ENCODE peak calls at places on chromosomes 4 and X, in eight cellular contexts. One of them, this sample, is unnamed. For H3K4me1 and H3K27me3, the result is how much of the 10 kb centered on the place peaks cover.

GRCh38 chr4:95294291-95294690 is 254.5 kb downstream of the UNC5C start:
- DNase-seq in heart right ventricle: no peak
- DNase-seq in naive thymus-derived CD4-positive, alpha-beta T cell: no peak
- DNase-seq in breast epithelium: no peak
- DNase-seq in lower lobe of right lung: no peak
- DNase-seq in tibial nerve: no peak
- DNase-seq in cardiac muscle cell: no peak
- DNase-seq in PC-3: no peak
- DNase-seq in this sample: no peak

GRCh38 chr4:74166135-74166534 is 8.2 kb downstream of the MTHFD2L start:
- DNase-seq in heart right ventricle: no peak
- DNase-seq in naive thymus-derived CD4-positive, alpha-beta T cell: no peak
- DNase-seq in breast epithelium: no peak
- DNase-seq in lower lobe of right lung: no peak
- DNase-seq in tibial nerve: no peak
- DNase-seq in cardiac muscle cell: no peak
- DNase-seq in PC-3: no peak
- DNase-seq in this sample: no peak

GRCh38 chrX:101595739-101596419 is 21.9 kb downstream of the ARMCX6 start:
- DNase-seq in heart right ventricle: no peak
- DNase-seq in naive thymus-derived CD4-positive, alpha-beta T cell: no peak
- DNase-seq in breast epithelium: no peak
- DNase-seq in lower lobe of right lung: no peak
- DNase-seq in tibial nerve: no peak
- DNase-seq in cardiac muscle cell: peak
- DNase-seq in PC-3: peak
- DNase-seq in this sample: peak

GRCh38 chr4:183940807-183941310 is 35.8 kb downstream of the STOX2 start:
- DNase-seq in heart right ventricle: no peak
- DNase-seq in naive thymus-derived CD4-positive, alpha-beta T cell: no peak
- DNase-seq in breast epithelium: no peak
- DNase-seq in lower lobe of right lung: no peak
- DNase-seq in tibial nerve: no peak
- DNase-seq in cardiac muscle cell: no peak
- DNase-seq in PC-3: no peak
- DNase-seq in this sample: no peak

GRCh38 chr4:122621010-122621616 is at the start of gene IL21:
- DNase-seq in heart right ventricle: no peak
- DNase-seq in naive thymus-derived CD4-positive, alpha-beta T cell: no peak
- DNase-seq in breast epithelium: no peak
- DNase-seq in lower lobe of right lung: no peak
- DNase-seq in tibial nerve: no peak
- DNase-seq in cardiac muscle cell: no peak
- DNase-seq in PC-3: no peak
- DNase-seq in this sample: no peak

GRCh38 chr4:57214654-57215411 is 104.6 kb upstream of the IGFBP7 start:
- DNase-seq in heart right ventricle: no peak
- DNase-seq in naive thymus-derived CD4-positive, alpha-beta T cell: no peak
- DNase-seq in breast epithelium: no peak
- DNase-seq in lower lobe of right lung: no peak
- DNase-seq in tibial nerve: no peak
- DNase-seq in cardiac muscle cell: no peak
- DNase-seq in PC-3: peak
- DNase-seq in this sample: no peak

GRCh38 chrX:28625223-28625622 is 38.0 kb downstream of the IL1RAPL1 start:
- DNase-seq in heart right ventricle: no peak
- DNase-seq in naive thymus-derived CD4-positive, alpha-beta T cell: no peak
- DNase-seq in breast epithelium: no peak
- DNase-seq in lower lobe of right lung: no peak
- DNase-seq in tibial nerve: no peak
- DNase-seq in cardiac muscle cell: no peak
- DNase-seq in PC-3: no peak
- DNase-seq in this sample: peak

GRCh38 chr4:186486172-186486571 is 69.2 kb downstream of the MTNR1A start:
- DNase-seq in heart right ventricle: no peak
- DNase-seq in naive thymus-derived CD4-positive, alpha-beta T cell: no peak
- DNase-seq in breast epithelium: no peak
- DNase-seq in lower lobe of right lung: no peak
- DNase-seq in tibial nerve: no peak
- DNase-seq in cardiac muscle cell: peak
- DNase-seq in PC-3: no peak
- DNase-seq in this sample: no peak

GRCh38 chrX:13476384-13476783 is 93.0 kb upstream of the EGFL6 start:
- DNase-seq in heart right ventricle: no peak
- DNase-seq in naive thymus-derived CD4-positive, alpha-beta T cell: no peak
- DNase-seq in breast epithelium: no peak
- DNase-seq in lower lobe of right lung: no peak
- DNase-seq in tibial nerve: no peak
- DNase-seq in cardiac muscle cell: no peak
- DNase-seq in PC-3: no peak
- DNase-seq in this sample: no peak

GRCh38 chr4:52976523-52977230 is 114.6 kb downstream of the RASL11B start:
- DNase-seq in heart right ventricle: no peak
- DNase-seq in naive thymus-derived CD4-positive, alpha-beta T cell: no peak
- DNase-seq in breast epithelium: no peak
- DNase-seq in lower lobe of right lung: no peak
- DNase-seq in tibial nerve: no peak
- DNase-seq in cardiac muscle cell: no peak
- DNase-seq in PC-3: no peak
- DNase-seq in this sample: no peak

GRCh38 chr4:107719927-107720722 is at the start of gene PAPSS1:
- DNase-seq in heart right ventricle: peak
- DNase-seq in naive thymus-derived CD4-positive, alpha-beta T cell: peak
- DNase-seq in breast epithelium: peak
- DNase-seq in lower lobe of right lung: peak
- DNase-seq in tibial nerve: peak
- DNase-seq in cardiac muscle cell: peak
- DNase-seq in PC-3: peak
- DNase-seq in this sample: peak
- H3K4me1 ChIP-seq in heart right ventricle: under half
- H3K4me1 ChIP-seq in naive thymus-derived CD4-positive, alpha-beta T cell: under half
- H3K4me1 ChIP-seq in breast epithelium: under half
- H3K4me1 ChIP-seq in lower lobe of right lung: under half
- H3K4me1 ChIP-seq in tibial nerve: under half
- H3K4me1 ChIP-seq in cardiac muscle cell: under half
- H3K4me1 ChIP-seq in PC-3: under half
- H3K4me1 ChIP-seq in this sample: under half

GRCh38 chr4:4865705-4866123 is 6.2 kb downstream of the MSX1 start:
- DNase-seq in heart right ventricle: no peak
- DNase-seq in naive thymus-derived CD4-positive, alpha-beta T cell: no peak
- DNase-seq in breast epithelium: no peak
- DNase-seq in lower lobe of right lung: no peak
- DNase-seq in tibial nerve: no peak
- DNase-seq in cardiac muscle cell: no peak
- DNase-seq in PC-3: no peak
- DNase-seq in this sample: no peak

GRCh38 chr4:4866124-4866832 is 6.8 kb downstream of the MSX1 start:
- DNase-seq in heart right ventricle: no peak
- DNase-seq in naive thymus-derived CD4-positive, alpha-beta T cell: no peak
- DNase-seq in breast epithelium: no peak
- DNase-seq in lower lobe of right lung: no peak
- DNase-seq in tibial nerve: no peak
- DNase-seq in cardiac muscle cell: peak
- DNase-seq in PC-3: no peak
- DNase-seq in this sample: no peak

GRCh38 chr4:4867745-4868505 is 8.5 kb downstream of the MSX1 start:
- DNase-seq in heart right ventricle: no peak
- DNase-seq in naive thymus-derived CD4-positive, alpha-beta T cell: no peak
- DNase-seq in breast epithelium: no peak
- DNase-seq in lower lobe of right lung: no peak
- DNase-seq in tibial nerve: no peak
- DNase-seq in cardiac muscle cell: no peak
- DNase-seq in PC-3: no peak
- DNase-seq in this sample: no peak

GRCh38 chr4:4868506-4869379 is 9.3 kb downstream of the MSX1 start:
- DNase-seq in heart right ventricle: no peak
- DNase-seq in naive thymus-derived CD4-positive, alpha-beta T cell: no peak
- DNase-seq in breast epithelium: no peak
- DNase-seq in lower lobe of right lung: no peak
- DNase-seq in tibial nerve: no peak
- DNase-seq in cardiac muscle cell: no peak
- DNase-seq in PC-3: no peak
- DNase-seq in this sample: no peak

GRCh38 chr4:4866833-4867744 is 7.6 kb downstream of the MSX1 start:
- DNase-seq in heart right ventricle: peak
- DNase-seq in naive thymus-derived CD4-positive, alpha-beta T cell: no peak
- DNase-seq in breast epithelium: no peak
- DNase-seq in lower lobe of right lung: no peak
- DNase-seq in tibial nerve: no peak
- DNase-seq in cardiac muscle cell: peak
- DNase-seq in PC-3: no peak
- DNase-seq in this sample: no peak
- H3K27me3 ChIP-seq in heart right ventricle: half or more
- H3K27me3 ChIP-seq in naive thymus-derived CD4-positive, alpha-beta T cell: under half
- H3K27me3 ChIP-seq in breast epithelium: under half
- H3K27me3 ChIP-seq in lower lobe of right lung: half or more
- H3K27me3 ChIP-seq in tibial nerve: half or more
- H3K27me3 ChIP-seq in cardiac muscle cell: half or more
- H3K27me3 ChIP-seq in PC-3: under half
- H3K27me3 ChIP-seq in this sample: under half

DNA sequence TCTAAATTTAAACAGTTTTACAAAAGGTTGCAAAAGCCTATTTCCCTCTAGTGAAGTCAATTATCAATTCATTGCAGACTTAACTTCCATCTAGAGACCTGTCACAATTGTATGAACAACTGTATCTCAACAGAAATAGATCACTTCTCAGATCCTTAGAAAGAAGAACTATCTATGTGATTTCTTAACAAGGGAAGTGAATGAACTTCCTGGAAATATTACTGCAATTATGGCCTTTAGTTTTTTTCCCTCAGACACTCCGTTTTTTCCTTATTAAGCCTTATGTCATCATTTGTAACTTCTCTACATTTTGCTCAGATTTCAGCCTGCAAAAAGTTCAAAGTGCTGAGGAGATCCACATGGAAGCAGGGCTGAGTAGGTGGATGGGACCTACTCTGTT is 112.1 kb downstream of the NYX start:
- DNase-seq in heart right ventricle: no peak
- DNase-seq in naive thymus-derived CD4-positive, alpha-beta T cell: no peak
- DNase-seq in breast epithelium: no peak
- DNase-seq in lower lobe of right lung: no peak
- DNase-seq in tibial nerve: no peak
- DNase-seq in cardiac muscle cell: no peak
- DNase-seq in PC-3: no peak
- DNase-seq in this sample: no peak
- H3K4me3 ChIP-seq in heart right ventricle: no peak
- H3K4me3 ChIP-seq in naive thymus-derived CD4-positive, alpha-beta T cell: no peak
- H3K4me3 ChIP-seq in breast epithelium: no peak
- H3K4me3 ChIP-seq in lower lobe of right lung: no peak
- H3K4me3 ChIP-seq in tibial nerve: no peak
- H3K4me3 ChIP-seq in cardiac muscle cell: no peak
- H3K4me3 ChIP-seq in PC-3: no peak
- H3K4me3 ChIP-seq in this sample: no peak

DNA sequence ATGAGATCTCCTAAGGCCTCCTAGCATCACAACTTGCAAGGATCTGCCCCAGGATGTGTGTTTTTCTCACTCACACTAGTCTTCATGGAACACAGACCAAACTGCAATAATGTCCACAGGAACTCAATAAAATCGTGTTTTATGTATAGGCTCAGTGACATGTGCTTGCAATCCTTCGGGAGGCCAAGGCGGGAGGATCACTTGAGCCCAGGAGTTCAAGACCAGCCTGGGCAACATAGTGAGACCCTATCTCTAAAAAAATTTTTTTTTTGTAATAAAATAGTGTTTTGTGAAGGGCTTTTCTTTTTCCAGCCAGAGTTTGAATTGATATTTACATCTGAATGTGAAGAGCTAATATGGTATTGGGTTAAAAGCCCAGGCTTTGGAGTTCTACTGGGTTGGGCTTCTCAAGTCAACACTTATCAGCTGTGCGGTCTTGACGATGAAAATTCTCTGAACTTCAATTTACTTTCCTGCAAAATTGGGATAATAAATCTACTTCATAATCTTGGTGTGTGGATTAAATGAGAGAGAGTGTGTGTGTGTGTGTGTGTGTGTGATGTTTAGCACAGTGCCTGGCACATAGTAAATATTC is 38.7 kb upstream of the SETD7 start:
- DNase-seq in heart right ventricle: no peak
- DNase-seq in naive thymus-derived CD4-positive, alpha-beta T cell: no peak
- DNase-seq in breast epithelium: no peak
- DNase-seq in lower lobe of right lung: no peak
- DNase-seq in tibial nerve: no peak
- DNase-seq in cardiac muscle cell: no peak
- DNase-seq in PC-3: no peak
- DNase-seq in this sample: no peak
- H3K4me1 ChIP-seq in heart right ventricle: under half
- H3K4me1 ChIP-seq in naive thymus-derived CD4-positive, alpha-beta T cell: under half
- H3K4me1 ChIP-seq in breast epithelium: under half
- H3K4me1 ChIP-seq in lower lobe of right lung: under half
- H3K4me1 ChIP-seq in tibial nerve: under half
- H3K4me1 ChIP-seq in cardiac muscle cell: under half
- H3K4me1 ChIP-seq in PC-3: under half
- H3K4me1 ChIP-seq in this sample: under half

DNA sequence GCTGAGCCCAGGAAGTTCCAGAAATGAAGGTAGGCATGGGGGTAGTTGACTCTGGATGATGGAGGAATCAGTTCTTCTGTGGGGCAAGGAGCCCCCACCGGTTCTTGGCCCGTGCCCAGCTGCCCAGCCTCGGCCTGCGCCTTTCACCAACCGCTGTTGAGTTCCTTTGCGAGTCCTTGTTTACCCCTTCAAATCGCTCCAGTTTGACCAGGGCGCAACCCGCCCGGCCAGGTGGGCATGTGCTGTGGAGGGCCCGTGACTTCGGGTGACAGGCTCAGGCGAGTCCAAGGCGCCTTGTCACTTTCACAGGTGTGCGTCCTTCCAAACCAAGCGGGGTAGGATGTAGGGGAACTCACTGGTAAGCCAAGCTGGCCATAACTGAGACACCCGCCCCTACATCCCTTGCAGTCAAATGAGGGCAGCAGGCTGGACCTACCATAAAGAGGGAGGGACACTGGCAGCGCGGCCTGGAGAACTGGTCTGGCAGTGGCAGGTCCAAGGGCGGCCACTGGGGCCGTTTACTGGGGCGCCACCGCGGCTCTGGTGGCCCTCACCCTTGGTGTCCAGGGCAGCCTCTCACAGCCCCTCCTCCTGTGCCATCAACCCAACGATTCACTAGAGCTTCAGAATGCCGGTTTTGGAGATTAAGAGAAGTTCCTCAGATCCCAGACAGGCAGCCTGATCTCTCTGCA is 160.3 kb upstream of the ZIC3 start:
- DNase-seq in heart right ventricle: no peak
- DNase-seq in naive thymus-derived CD4-positive, alpha-beta T cell: no peak
- DNase-seq in breast epithelium: no peak
- DNase-seq in lower lobe of right lung: no peak
- DNase-seq in tibial nerve: no peak
- DNase-seq in cardiac muscle cell: no peak
- DNase-seq in PC-3: no peak
- DNase-seq in this sample: no peak
- H3K27me3 ChIP-seq in heart right ventricle: under half
- H3K27me3 ChIP-seq in naive thymus-derived CD4-positive, alpha-beta T cell: under half
- H3K27me3 ChIP-seq in breast epithelium: under half
- H3K27me3 ChIP-seq in lower lobe of right lung: under half
- H3K27me3 ChIP-seq in tibial nerve: under half
- H3K27me3 ChIP-seq in cardiac muscle cell: under half
- H3K27me3 ChIP-seq in PC-3: under half
- H3K27me3 ChIP-seq in this sample: under half

DNA sequence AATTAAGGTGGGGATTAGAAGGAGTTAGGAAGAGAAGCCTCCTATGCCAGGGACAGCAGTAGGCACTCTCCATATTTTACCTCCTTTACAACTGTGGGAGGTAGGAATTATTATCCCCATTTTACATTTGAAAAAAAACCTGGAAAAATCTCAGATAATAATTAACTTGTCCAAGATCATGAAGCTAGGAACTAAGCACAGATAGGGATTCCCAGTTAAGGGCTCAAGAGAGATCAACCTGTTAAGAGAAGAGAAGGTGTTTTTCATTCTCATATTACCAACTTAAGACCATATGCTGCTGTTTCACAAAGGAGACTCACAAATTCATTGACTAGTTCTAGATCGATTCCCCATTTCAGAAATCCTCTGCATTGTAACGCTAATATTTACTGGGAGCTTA is 16.1 kb upstream of the FAM47E start:
- DNase-seq in heart right ventricle: no peak
- DNase-seq in naive thymus-derived CD4-positive, alpha-beta T cell: no peak
- DNase-seq in breast epithelium: no peak
- DNase-seq in lower lobe of right lung: no peak
- DNase-seq in tibial nerve: no peak
- DNase-seq in cardiac muscle cell: no peak
- DNase-seq in PC-3: no peak
- DNase-seq in this sample: no peak
- H3K4me3 ChIP-seq in heart right ventricle: no peak
- H3K4me3 ChIP-seq in naive thymus-derived CD4-positive, alpha-beta T cell: no peak
- H3K4me3 ChIP-seq in breast epithelium: no peak
- H3K4me3 ChIP-seq in lower lobe of right lung: no peak
- H3K4me3 ChIP-seq in tibial nerve: no peak
- H3K4me3 ChIP-seq in cardiac muscle cell: no peak
- H3K4me3 ChIP-seq in PC-3: peak
- H3K4me3 ChIP-seq in this sample: no peak

This sample was measured in pancreas.